ENCODE peak calls at places on chromosomes 11 and 22, in five cellular contexts. A is stomach, D is esophagus squamous epithelium, P is right lobe of liver, R is endothelial cell of umbilical vein. S is an unnamed sample.

GRCh38 chr22:46104881-46105493 is 45.3 kb upstream of the PPARA start:
- DNase-seq in A (no peak), D (no peak), P (no peak), R (no peak), S (no peak)

GRCh38 chr11:7383406-7383805 is 101.9 kb upstream of the OLFML1 start:
- DNase-seq in A (no peak), D (no peak), P (no peak), R (no peak), S (no peak)

GRCh38 chr11:75270896-75271415 is 30.4 kb downstream of the TPBGL start:
- DNase-seq in A (no peak), D (no peak), P (peak), R (peak), S (no peak)

GRCh38 chr11:105718641-105719040 is 108.8 kb downstream of the GRIA4 start:
- DNase-seq in A (no peak), D (no peak), P (no peak), R (no peak), S (no peak)

GRCh38 chr11:67638535-67639437 is 777 bp downstream of the TBX10 start:
- DNase-seq in A (no peak), D (no peak), P (no peak), R (no peak), S (no peak)

GRCh38 chr22:21842946-21843345 is 24.5 kb downstream of the MAPK1 start:
- DNase-seq in A (no peak), D (no peak), P (no peak), R (no peak), S (no peak)

GRCh38 chr22:40499187-40499753 is 128.9 kb downstream of the SGSM3 start:
- DNase-seq in A (peak), D (no peak), P (no peak), R (peak), S (no peak)

GRCh38 chr11:15918212-15918611 is 438.1 kb downstream of the SOX6 start:
- DNase-seq in A (no peak), D (no peak), P (peak), R (no peak), S (no peak)

GRCh38 chr22:37643225-37643847 is 3.9 kb downstream of the SH3BP1 start:
- DNase-seq in A (peak), D (no peak), P (peak), R (peak), S (peak)

GRCh38 chr11:74470526-74470925 is 3.2 kb upstream of the KCNE3 start:
- DNase-seq in A (no peak), D (no peak), P (no peak), R (no peak), S (no peak)

DNA sequence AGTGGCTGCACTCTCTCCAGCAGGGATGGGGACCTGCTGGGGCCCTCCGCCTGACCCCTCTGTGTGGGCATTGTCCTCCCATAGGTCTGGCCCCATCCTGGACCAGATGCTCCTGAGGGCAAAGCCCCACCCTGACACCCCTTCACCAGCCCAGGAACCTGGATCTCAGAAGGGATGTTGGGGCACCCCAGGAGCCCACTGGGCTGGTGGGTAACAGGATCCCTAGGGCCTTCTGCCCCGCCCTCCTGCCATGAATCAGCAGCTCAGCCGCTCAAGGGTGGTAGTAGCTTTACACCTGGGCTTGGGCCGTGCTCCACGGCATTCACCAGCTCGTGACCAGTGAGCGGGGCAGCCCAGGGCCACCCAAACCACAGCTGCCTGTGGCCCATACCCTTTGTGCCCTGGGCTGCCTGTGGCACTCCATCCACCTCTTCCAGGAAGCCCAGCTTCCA is 1.0 kb upstream of the MAPK12 start:
- DNase-seq in A (no peak), D (no peak), P (no peak), R (no peak), S (no peak)
- TF ChIP-seq POLR2A in A (no peak), D (no peak), P (no peak), R (no peak), S (no peak)

GRCh38 chr22:48807155-48807554 is 1020.5 kb downstream of the BRD1 start:
- DNase-seq in A (no peak), D (no peak), P (no peak), R (no peak), S (no peak)

GRCh38 chr22:48804811-48805301 is 1022.8 kb downstream of the BRD1 start:
- DNase-seq in A (no peak), D (no peak), P (no peak), R (no peak), S (no peak)

GRCh38 chr22:48806227-48806781 is 1021.4 kb downstream of the BRD1 start:
- DNase-seq in A (no peak), D (no peak), P (no peak), R (no peak), S (no peak)

GRCh38 chr22:48803993-48804810 is 1023.5 kb downstream of the BRD1 start:
- DNase-seq in A (no peak), D (no peak), P (no peak), R (no peak), S (no peak)

GRCh38 chr22:48805516-48805915 is 1022.2 kb downstream of the BRD1 start:
- DNase-seq in A (no peak), D (no peak), P (no peak), R (no peak), S (no peak)
- TF ChIP-seq POLR2A in A (no peak), D (no peak), P (no peak), R (no peak), S (no peak)

GRCh38 chr11:316031-316701 is 2.3 kb downstream of the IFITM1 start:
- DNase-seq in A (no peak), D (no peak), P (peak), R (no peak), S (no peak)
- TF ChIP-seq POLR2A in A (no peak), D (no peak), P (peak), R (no peak), S (peak)

GRCh38 chr22:41619979-41620645 is 731 bp downstream of the DESI1 start:
- DNase-seq in A (peak), D (no peak), P (peak), R (no peak), S (peak)
- TF ChIP-seq POLR2A in A (no peak), D (no peak), P (no peak), R (no peak), S (no peak)

DNA sequence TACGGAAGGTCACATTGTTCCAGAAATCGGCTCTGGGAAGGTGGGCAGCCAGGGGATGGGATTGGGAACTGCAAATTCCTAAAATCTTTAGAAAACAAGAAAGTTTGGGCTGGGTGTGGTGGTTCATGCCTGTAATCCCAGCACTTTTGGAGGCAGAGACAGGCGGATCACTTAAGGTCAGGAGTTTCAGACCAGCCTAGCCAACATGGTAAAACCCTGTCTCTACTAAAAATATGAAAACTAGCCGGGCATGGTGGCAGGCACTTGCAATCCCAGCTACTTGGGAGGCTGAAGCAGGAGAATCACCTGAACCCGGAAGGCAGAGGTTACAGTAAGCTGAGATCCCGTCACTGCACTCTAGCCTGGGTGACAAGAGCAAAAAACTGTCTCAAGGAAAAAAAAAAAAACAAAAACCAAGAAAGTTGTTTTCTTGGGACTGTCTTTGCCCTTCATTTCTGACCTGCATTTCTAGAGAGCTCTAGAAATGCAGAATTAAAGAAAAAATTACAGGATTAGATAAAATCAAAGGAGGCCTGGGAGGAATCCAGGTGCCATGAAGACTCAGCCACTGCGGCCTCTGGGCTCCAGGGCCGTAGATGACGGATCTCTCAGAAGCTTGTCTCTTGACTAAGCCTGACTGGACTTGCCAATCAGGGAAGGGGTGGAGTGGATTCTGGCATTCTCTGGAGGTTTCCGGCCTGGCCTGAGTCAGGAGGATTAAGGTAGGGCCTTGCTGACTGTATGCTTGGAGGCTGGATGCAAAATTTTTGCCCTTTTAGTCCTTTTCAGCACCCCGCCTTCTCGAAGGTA is 5.3 kb upstream of the MALAT1 start:
- DNase-seq in A (peak), D (no peak), P (peak), R (peak), S (peak)
- TF ChIP-seq POLR2A in A (no peak), D (peak), P (peak), R (peak), S (peak)

GRCh38 chr11:46334211-46334610 is 13.1 kb upstream of the DGKZ start:
- DNase-seq in A (no peak), D (no peak), P (no peak), R (no peak), S (no peak)
- TF ChIP-seq POLR2A in A (no peak), D (no peak), P (no peak), R (no peak), S (no peak)

DNA sequence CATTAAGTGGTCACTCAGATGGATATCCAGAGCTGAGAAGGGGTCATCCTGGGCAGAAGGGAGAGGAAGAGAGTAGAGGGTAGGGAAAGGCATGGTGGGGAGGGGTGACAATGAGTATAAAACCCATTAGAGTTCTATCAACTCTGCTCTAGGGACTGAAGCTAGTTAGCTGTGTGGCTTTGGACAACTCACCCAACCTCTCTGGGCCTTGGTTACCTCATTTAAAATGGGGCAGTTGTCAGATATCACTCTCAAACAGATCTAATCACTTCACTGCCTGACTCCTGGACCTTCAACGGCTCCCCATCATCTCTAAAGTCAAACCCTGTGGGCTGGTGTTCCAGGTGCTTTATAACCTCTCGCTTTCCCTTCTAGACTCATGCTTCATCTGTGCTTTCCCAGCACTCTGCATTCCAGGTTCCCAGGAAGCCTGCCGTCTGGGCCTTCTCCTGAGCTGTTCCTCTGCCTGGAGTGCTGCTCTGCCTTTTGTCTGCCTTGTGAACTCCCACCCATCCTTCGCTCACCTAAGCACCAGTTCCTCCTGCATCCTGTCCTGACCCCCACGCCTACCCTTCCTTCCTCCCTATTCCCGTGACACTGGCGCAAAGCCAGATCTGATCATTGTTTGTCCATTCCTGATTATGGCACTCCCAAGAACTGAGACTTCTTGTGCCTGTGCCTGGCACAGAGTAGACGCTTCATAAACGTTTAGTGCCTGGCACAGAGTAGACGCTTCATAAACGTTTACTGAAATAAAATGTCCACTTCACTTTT is 22.3 kb upstream of the KCNJ11 start:
- DNase-seq in A (peak), D (no peak), P (no peak), R (peak), S (peak)
- TF ChIP-seq POLR2A in A (no peak), D (no peak), P (no peak), R (no peak), S (no peak)

GRCh38 chr11:34502949-34503348 is 10.6 kb downstream of the ELF5 start:
- DNase-seq in A (no peak), D (no peak), P (no peak), R (no peak), S (no peak)
- TF ChIP-seq POLR2A in A (no peak), D (no peak), P (no peak), R (no peak), S (no peak)